ENCODE peak calls at places on chromosomes 12 and 14, in six cellular contexts. I is non-pigmented ciliary epithelial cell; W is esophagus squamous epithelium; B is AG08395; V is AG10803; R is effector memory CD4-positive, alpha-beta T cell. Q is an unnamed sample.

GRCh38 chr12:38465020-38465419 is 148.4 kb downstream of the ALG10B start:
- DNase-seq in I (no peak), W (no peak), B (no peak), V (no peak), R (no peak), Q (no peak)

GRCh38 chr12:13146539-13146938 is 43.1 kb upstream of the GSG1 start:
- DNase-seq in I (no peak), W (no peak), B (no peak), V (no peak), R (no peak), Q (no peak)

GRCh38 chr12:6644257-6644596 is 3.0 kb downstream of the ACRBP start:
- DNase-seq in I (no peak), W (no peak), B (no peak), V (no peak), R (no peak), Q (no peak)

GRCh38 chr12:30997685-30998440 is 71.3 kb downstream of the TSPAN11 start:
- DNase-seq in I (no peak), W (no peak), B (no peak), V (no peak), R (no peak), Q (no peak)

GRCh38 chr12:86241600-86241999 is 14.6 kb downstream of the MGAT4C start:
- DNase-seq in I (no peak), W (no peak), B (no peak), V (no peak), R (no peak), Q (no peak)

GRCh38 chr12:62130400-62130799 is 129.8 kb upstream of the USP15 start:
- DNase-seq in I (no peak), W (no peak), B (no peak), V (no peak), R (no peak), Q (no peak)

GRCh38 chr14:81127785-81128184 is 93.0 kb downstream of the GTF2A1 start:
- DNase-seq in I (no peak), W (no peak), B (no peak), V (peak; percentile 4), R (no peak), Q (no peak)

GRCh38 chr14:100144996-100145646 is 14.3 kb downstream of the DEGS2 start:
- DNase-seq in I (no peak), W (no peak), B (no peak), V (no peak), R (no peak), Q (no peak)

GRCh38 chr14:55303646-55304277 is 32.5 kb downstream of the FBXO34 start:
- DNase-seq in I (no peak), W (no peak), B (no peak), V (peak; percentile 27), R (no peak), Q (no peak)

GRCh38 chr12:34203866-34204620 is 181.7 kb downstream of the ALG10 start:
- DNase-seq in I (no peak), W (no peak), B (no peak), V (no peak), R (no peak), Q (no peak)

Q was measured in SJCRH30.